ENCODE peak calls at places on chromosomes 13 and 19, in eight cellular contexts. One of them, this sample, is unnamed.

GRCh38 chr13:42992585-42993122 is 613 bp upstream of the EPSTI1 start:
- DNase-seq in stimulated activated CD4-positive, alpha-beta T cell treated with anti-CD3 and anti-CD28 coated beads, Interleukin-15, amount 100 ng/mL, for 48 hours: no peak
- DNase-seq in stimulated activated CD8-positive, alpha-beta memory T cell treated with anti-CD3 and anti-CD28 coated beads, Interleukin-15, amount 100 ng/mL, for 24 hours: no peak
- DNase-seq in HEK293T: no peak
- DNase-seq in right cardiac atrium: no peak
- DNase-seq in IMR-90: no peak
- DNase-seq in GM23338: no peak
- DNase-seq in heart left ventricle: no peak
- DNase-seq in this sample: peak; percentile 42

GRCh38 chr13:109782823-109783411 is 3.5 kb downstream of the IRS2 start:
- DNase-seq in stimulated activated CD4-positive, alpha-beta T cell treated with anti-CD3 and anti-CD28 coated beads, Interleukin-15, amount 100 ng/mL, for 48 hours: no peak
- DNase-seq in stimulated activated CD8-positive, alpha-beta memory T cell treated with anti-CD3 and anti-CD28 coated beads, Interleukin-15, amount 100 ng/mL, for 24 hours: no peak
- DNase-seq in HEK293T: no peak
- DNase-seq in right cardiac atrium: peak; percentile 74
- DNase-seq in IMR-90: no peak
- DNase-seq in GM23338: no peak
- DNase-seq in heart left ventricle: no peak
- DNase-seq in this sample: no peak

GRCh38 chr13:32881074-32881791 is 135.0 kb upstream of the KL start:
- DNase-seq in stimulated activated CD4-positive, alpha-beta T cell treated with anti-CD3 and anti-CD28 coated beads, Interleukin-15, amount 100 ng/mL, for 48 hours: no peak
- DNase-seq in stimulated activated CD8-positive, alpha-beta memory T cell treated with anti-CD3 and anti-CD28 coated beads, Interleukin-15, amount 100 ng/mL, for 24 hours: no peak
- DNase-seq in HEK293T: no peak
- DNase-seq in right cardiac atrium: no peak
- DNase-seq in IMR-90: peak; percentile 82
- DNase-seq in GM23338: no peak
- DNase-seq in heart left ventricle: no peak
- DNase-seq in this sample: peak; percentile 51

GRCh38 chr13:113861433-113862030 is 2.3 kb downstream of the GAS6 start:
- DNase-seq in stimulated activated CD4-positive, alpha-beta T cell treated with anti-CD3 and anti-CD28 coated beads, Interleukin-15, amount 100 ng/mL, for 48 hours: no peak
- DNase-seq in stimulated activated CD8-positive, alpha-beta memory T cell treated with anti-CD3 and anti-CD28 coated beads, Interleukin-15, amount 100 ng/mL, for 24 hours: no peak
- DNase-seq in HEK293T: no peak
- DNase-seq in right cardiac atrium: peak; percentile 54
- DNase-seq in IMR-90: no peak
- DNase-seq in GM23338: no peak
- DNase-seq in heart left ventricle: no peak
- DNase-seq in this sample: no peak

GRCh38 chr19:8089664-8090601 is 37.4 kb downstream of the CCL25 start:
- DNase-seq in stimulated activated CD4-positive, alpha-beta T cell treated with anti-CD3 and anti-CD28 coated beads, Interleukin-15, amount 100 ng/mL, for 48 hours: no peak
- DNase-seq in stimulated activated CD8-positive, alpha-beta memory T cell treated with anti-CD3 and anti-CD28 coated beads, Interleukin-15, amount 100 ng/mL, for 24 hours: no peak
- DNase-seq in HEK293T: no peak
- DNase-seq in right cardiac atrium: no peak
- DNase-seq in IMR-90: no peak
- DNase-seq in GM23338: peak; percentile 21
- DNase-seq in heart left ventricle: no peak
- DNase-seq in this sample: no peak

GRCh38 chr19:49543032-49543431 is 15.2 kb downstream of the RCN3 start:
- DNase-seq in stimulated activated CD4-positive, alpha-beta T cell treated with anti-CD3 and anti-CD28 coated beads, Interleukin-15, amount 100 ng/mL, for 48 hours: no peak
- DNase-seq in stimulated activated CD8-positive, alpha-beta memory T cell treated with anti-CD3 and anti-CD28 coated beads, Interleukin-15, amount 100 ng/mL, for 24 hours: no peak
- DNase-seq in HEK293T: no peak
- DNase-seq in right cardiac atrium: no peak
- DNase-seq in IMR-90: no peak
- DNase-seq in GM23338: no peak
- DNase-seq in heart left ventricle: no peak
- DNase-seq in this sample: no peak

GRCh38 chr13:27372896-27373295 is 51.5 kb upstream of the GTF3A start:
- DNase-seq in stimulated activated CD4-positive, alpha-beta T cell treated with anti-CD3 and anti-CD28 coated beads, Interleukin-15, amount 100 ng/mL, for 48 hours: no peak
- DNase-seq in stimulated activated CD8-positive, alpha-beta memory T cell treated with anti-CD3 and anti-CD28 coated beads, Interleukin-15, amount 100 ng/mL, for 24 hours: no peak
- DNase-seq in HEK293T: no peak
- DNase-seq in right cardiac atrium: no peak
- DNase-seq in IMR-90: peak; percentile 16
- DNase-seq in GM23338: peak; percentile 47
- DNase-seq in heart left ventricle: no peak
- DNase-seq in this sample: no peak

GRCh38 chr19:58417071-58417470 is 8.6 kb downstream of the ZNF584 start:
- DNase-seq in stimulated activated CD4-positive, alpha-beta T cell treated with anti-CD3 and anti-CD28 coated beads, Interleukin-15, amount 100 ng/mL, for 48 hours: no peak
- DNase-seq in stimulated activated CD8-positive, alpha-beta memory T cell treated with anti-CD3 and anti-CD28 coated beads, Interleukin-15, amount 100 ng/mL, for 24 hours: no peak
- DNase-seq in HEK293T: no peak
- DNase-seq in right cardiac atrium: no peak
- DNase-seq in IMR-90: no peak
- DNase-seq in GM23338: no peak
- DNase-seq in heart left ventricle: no peak
- DNase-seq in this sample: no peak

GRCh38 chr13:74229242-74229641 is 95.0 kb upstream of the KLF12 start:
- DNase-seq in stimulated activated CD4-positive, alpha-beta T cell treated with anti-CD3 and anti-CD28 coated beads, Interleukin-15, amount 100 ng/mL, for 48 hours: no peak
- DNase-seq in stimulated activated CD8-positive, alpha-beta memory T cell treated with anti-CD3 and anti-CD28 coated beads, Interleukin-15, amount 100 ng/mL, for 24 hours: no peak
- DNase-seq in HEK293T: no peak
- DNase-seq in right cardiac atrium: no peak
- DNase-seq in IMR-90: peak; percentile 23
- DNase-seq in GM23338: no peak
- DNase-seq in heart left ventricle: no peak
- DNase-seq in this sample: no peak

GRCh38 chr19:14048439-14049153 is 13.3 kb downstream of the PALM3 start:
- DNase-seq in stimulated activated CD4-positive, alpha-beta T cell treated with anti-CD3 and anti-CD28 coated beads, Interleukin-15, amount 100 ng/mL, for 48 hours: peak; percentile 67
- DNase-seq in stimulated activated CD8-positive, alpha-beta memory T cell treated with anti-CD3 and anti-CD28 coated beads, Interleukin-15, amount 100 ng/mL, for 24 hours: peak; percentile 55
- DNase-seq in HEK293T: peak; percentile 80
- DNase-seq in right cardiac atrium: peak; percentile 82
- DNase-seq in IMR-90: no peak
- DNase-seq in GM23338: peak; percentile 86
- DNase-seq in heart left ventricle: no peak
- DNase-seq in this sample: peak; percentile 31

GRCh38 chr13:113828282-113828825 is 35.5 kb downstream of the GAS6 start:
- DNase-seq in stimulated activated CD4-positive, alpha-beta T cell treated with anti-CD3 and anti-CD28 coated beads, Interleukin-15, amount 100 ng/mL, for 48 hours: no peak
- DNase-seq in stimulated activated CD8-positive, alpha-beta memory T cell treated with anti-CD3 and anti-CD28 coated beads, Interleukin-15, amount 100 ng/mL, for 24 hours: no peak
- DNase-seq in HEK293T: no peak
- DNase-seq in right cardiac atrium: no peak
- DNase-seq in IMR-90: no peak
- DNase-seq in GM23338: no peak
- DNase-seq in heart left ventricle: no peak
- DNase-seq in this sample: no peak

GRCh38 chr13:91326156-91326555 is 21.3 kb upstream of the MIR17HG start:
- DNase-seq in stimulated activated CD4-positive, alpha-beta T cell treated with anti-CD3 and anti-CD28 coated beads, Interleukin-15, amount 100 ng/mL, for 48 hours: no peak
- DNase-seq in stimulated activated CD8-positive, alpha-beta memory T cell treated with anti-CD3 and anti-CD28 coated beads, Interleukin-15, amount 100 ng/mL, for 24 hours: no peak
- DNase-seq in HEK293T: no peak
- DNase-seq in right cardiac atrium: no peak
- DNase-seq in IMR-90: no peak
- DNase-seq in GM23338: no peak
- DNase-seq in heart left ventricle: no peak
- DNase-seq in this sample: no peak

GRCh38 chr19:1566392-1567115 is 1.6 kb downstream of the MEX3D start:
- DNase-seq in stimulated activated CD4-positive, alpha-beta T cell treated with anti-CD3 and anti-CD28 coated beads, Interleukin-15, amount 100 ng/mL, for 48 hours: no peak
- DNase-seq in stimulated activated CD8-positive, alpha-beta memory T cell treated with anti-CD3 and anti-CD28 coated beads, Interleukin-15, amount 100 ng/mL, for 24 hours: no peak
- DNase-seq in HEK293T: no peak
- DNase-seq in right cardiac atrium: peak; percentile 88
- DNase-seq in IMR-90: peak; percentile 77
- DNase-seq in GM23338: peak; percentile 89
- DNase-seq in heart left ventricle: peak; percentile 61
- DNase-seq in this sample: peak; percentile 83

GRCh38 chr19:46068345-46069258 is 27.8 kb upstream of the IGFL4 start:
- DNase-seq in stimulated activated CD4-positive, alpha-beta T cell treated with anti-CD3 and anti-CD28 coated beads, Interleukin-15, amount 100 ng/mL, for 48 hours: no peak
- DNase-seq in stimulated activated CD8-positive, alpha-beta memory T cell treated with anti-CD3 and anti-CD28 coated beads, Interleukin-15, amount 100 ng/mL, for 24 hours: no peak
- DNase-seq in HEK293T: no peak
- DNase-seq in right cardiac atrium: no peak
- DNase-seq in IMR-90: peak; percentile 82
- DNase-seq in GM23338: no peak
- DNase-seq in heart left ventricle: no peak
- DNase-seq in this sample: peak; percentile 86

GRCh38 chr13:101450749-101451130 is 1.7 kb upstream of the ITGBL1 start:
- DNase-seq in stimulated activated CD4-positive, alpha-beta T cell treated with anti-CD3 and anti-CD28 coated beads, Interleukin-15, amount 100 ng/mL, for 48 hours: no peak
- DNase-seq in stimulated activated CD8-positive, alpha-beta memory T cell treated with anti-CD3 and anti-CD28 coated beads, Interleukin-15, amount 100 ng/mL, for 24 hours: no peak
- DNase-seq in HEK293T: no peak
- DNase-seq in right cardiac atrium: no peak
- DNase-seq in IMR-90: no peak
- DNase-seq in GM23338: no peak
- DNase-seq in heart left ventricle: no peak
- DNase-seq in this sample: no peak

GRCh38 chr13:113724780-113725315 is 34.2 kb upstream of the TMEM255B start:
- DNase-seq in stimulated activated CD4-positive, alpha-beta T cell treated with anti-CD3 and anti-CD28 coated beads, Interleukin-15, amount 100 ng/mL, for 48 hours: peak; percentile 78
- DNase-seq in stimulated activated CD8-positive, alpha-beta memory T cell treated with anti-CD3 and anti-CD28 coated beads, Interleukin-15, amount 100 ng/mL, for 24 hours: peak; percentile 71
- DNase-seq in HEK293T: peak; percentile 52
- DNase-seq in right cardiac atrium: peak; percentile 94
- DNase-seq in IMR-90: peak; percentile 23
- DNase-seq in GM23338: peak; percentile 83
- DNase-seq in heart left ventricle: peak; percentile 81
- DNase-seq in this sample: peak; percentile 68

GRCh38 chr19:42042455-42043170 is 27.4 kb downstream of the GRIK5 start:
- DNase-seq in stimulated activated CD4-positive, alpha-beta T cell treated with anti-CD3 and anti-CD28 coated beads, Interleukin-15, amount 100 ng/mL, for 48 hours: no peak
- DNase-seq in stimulated activated CD8-positive, alpha-beta memory T cell treated with anti-CD3 and anti-CD28 coated beads, Interleukin-15, amount 100 ng/mL, for 24 hours: no peak
- DNase-seq in HEK293T: no peak
- DNase-seq in right cardiac atrium: no peak
- DNase-seq in IMR-90: no peak
- DNase-seq in GM23338: no peak
- DNase-seq in heart left ventricle: no peak
- DNase-seq in this sample: no peak

GRCh38 chr19:53192771-53193533 is at the start of gene ZNF665:
- DNase-seq in stimulated activated CD4-positive, alpha-beta T cell treated with anti-CD3 and anti-CD28 coated beads, Interleukin-15, amount 100 ng/mL, for 48 hours: peak; percentile 71
- DNase-seq in stimulated activated CD8-positive, alpha-beta memory T cell treated with anti-CD3 and anti-CD28 coated beads, Interleukin-15, amount 100 ng/mL, for 24 hours: peak; percentile 47
- DNase-seq in HEK293T: no peak
- DNase-seq in right cardiac atrium: peak; percentile 95
- DNase-seq in IMR-90: peak; percentile 82
- DNase-seq in GM23338: peak; percentile 95
- DNase-seq in heart left ventricle: peak; percentile 93
- DNase-seq in this sample: peak; percentile 92

GRCh38 chr19:19463348-19464117 is 51.8 kb downstream of the TSSK6 start:
- DNase-seq in stimulated activated CD4-positive, alpha-beta T cell treated with anti-CD3 and anti-CD28 coated beads, Interleukin-15, amount 100 ng/mL, for 48 hours: no peak
- DNase-seq in stimulated activated CD8-positive, alpha-beta memory T cell treated with anti-CD3 and anti-CD28 coated beads, Interleukin-15, amount 100 ng/mL, for 24 hours: no peak
- DNase-seq in HEK293T: no peak
- DNase-seq in right cardiac atrium: peak; percentile 65
- DNase-seq in IMR-90: peak; percentile 86
- DNase-seq in GM23338: no peak
- DNase-seq in heart left ventricle: peak; percentile 43
- DNase-seq in this sample: peak; percentile 71

This sample was measured in choroid plexus epithelial cell.